ENCODE peak calls at places on chromosome 5, in ten cellular contexts. K is transverse colon, G is omental fat pad, S is GM13977, D is hepatocyte, A is GM10248, U is endothelial cell, P is ovary, Q is astrocyte of the cerebellum, Z is H1. N is an unnamed sample.

GRCh38 chr5:169431386-169431785 is 130.4 kb upstream of the SLIT3 start:
- DNase-seq in K (no peak), G (no peak), S (no peak), D (no peak), A (no peak), U (no peak), P (no peak), Q (no peak), Z (no peak), N (no peak)

GRCh38 chr5:9765421-9765820 is 135.3 kb upstream of the TAS2R1 start:
- DNase-seq in K (no peak), G (no peak), S (no peak), D (no peak), A (no peak), U (no peak), P (no peak), Q (no peak), Z (no peak), N (no peak)

GRCh38 chr5:99032234-99033013 is 103.6 kb upstream of the CHD1 start:
- DNase-seq in K (peak), G (no peak), S (peak), D (peak), A (peak), U (peak), P (peak), Q (peak), Z (no peak), N (peak)

GRCh38 chr5:38636626-38637025 is 80.2 kb upstream of the LIFR start:
- DNase-seq in K (no peak), G (no peak), S (no peak), D (peak), A (no peak), U (no peak), P (no peak), Q (no peak), Z (no peak), N (no peak)

GRCh38 chr5:126477681-126478117 is 54.5 kb downstream of the GRAMD2B start:
- DNase-seq in K (no peak), G (no peak), S (no peak), D (no peak), A (no peak), U (no peak), P (no peak), Q (peak), Z (no peak), N (no peak)

GRCh38 chr5:65625743-65626142 is 916 bp downstream of the SHLD3 start:
- DNase-seq in K (no peak), G (no peak), S (no peak), D (no peak), A (no peak), U (no peak), P (no peak), Q (no peak), Z (no peak), N (no peak)

GRCh38 chr5:53416144-53416730 is 64.2 kb upstream of the FST start:
- DNase-seq in K (no peak), G (no peak), S (no peak), D (no peak), A (no peak), U (no peak), P (no peak), Q (no peak), Z (no peak), N (no peak)

GRCh38 chr5:172209714-172210113 is 15.7 kb downstream of the EFCAB9 start:
- DNase-seq in K (no peak), G (no peak), S (no peak), D (no peak), A (no peak), U (no peak), P (no peak), Q (no peak), Z (no peak), N (no peak)

GRCh38 chr5:104179057-104179456 is 616.5 kb upstream of the NUDT12 start:
- DNase-seq in K (peak), G (no peak), S (peak), D (peak), A (peak), U (peak), P (no peak), Q (peak), Z (peak), N (peak)

GRCh38 chr5:3343211-3343610 is 252.4 kb upstream of the IRX1 start:
- DNase-seq in K (no peak), G (no peak), S (no peak), D (no peak), A (no peak), U (no peak), P (no peak), Q (no peak), Z (no peak), N (no peak)

GRCh38 chr5:54651482-54652076 is 134.0 kb downstream of the SNX18 start:
- DNase-seq in K (peak), G (peak), S (no peak), D (peak), A (no peak), U (no peak), P (peak), Q (no peak), Z (no peak), N (no peak)

GRCh38 chr5:166909040-166909439 is 1382.4 kb upstream of the WWC1 start:
- DNase-seq in K (no peak), G (no peak), S (no peak), D (peak), A (no peak), U (no peak), P (no peak), Q (peak), Z (no peak), N (no peak)

GRCh38 chr5:58452566-58453258 is 7.2 kb downstream of the PLK2 start:
- DNase-seq in K (no peak), G (no peak), S (no peak), D (no peak), A (no peak), U (no peak), P (no peak), Q (no peak), Z (no peak), N (no peak)

GRCh38 chr5:10138385-10139057 is 111.2 kb downstream of the ATPSCKMT start:
- DNase-seq in K (no peak), G (no peak), S (no peak), D (no peak), A (no peak), U (no peak), P (no peak), Q (no peak), Z (no peak), N (no peak)

GRCh38 chr5:109676920-109677319 is 12.8 kb upstream of the MAN2A1 start:
- DNase-seq in K (no peak), G (no peak), S (no peak), D (no peak), A (no peak), U (no peak), P (no peak), Q (no peak), Z (no peak), N (no peak)

GRCh38 chr5:75306746-75307145 is 30.3 kb upstream of the HMGCR start:
- DNase-seq in K (no peak), G (no peak), S (no peak), D (no peak), A (no peak), U (no peak), P (no peak), Q (no peak), Z (no peak), N (no peak)

GRCh38 chr5:173742432-173742816 is 126.0 kb upstream of the BOD1 start:
- DNase-seq in K (no peak), G (no peak), S (peak), D (no peak), A (peak), U (no peak), P (no peak), Q (no peak), Z (no peak), N (peak)

GRCh38 chr5:17343675-17344074 is 126.2 kb downstream of the BASP1 start:
- DNase-seq in K (no peak), G (no peak), S (peak), D (peak), A (peak), U (no peak), P (no peak), Q (peak), Z (no peak), N (no peak)

GRCh38 chr5:154309361-154309725 is 118.8 kb downstream of the GALNT10 start:
- DNase-seq in K (no peak), G (no peak), S (no peak), D (no peak), A (no peak), U (no peak), P (no peak), Q (no peak), Z (no peak), N (no peak)

GRCh38 chr5:1548702-1549523 is 25.2 kb upstream of the LPCAT1 start:
- DNase-seq in K (no peak), G (no peak), S (no peak), D (no peak), A (peak), U (no peak), P (no peak), Q (no peak), Z (peak), N (no peak)

GRCh38 chr5:107499237-107499636 is 171.5 kb downstream of the EFNA5 start:
- DNase-seq in K (no peak), G (no peak), S (no peak), D (no peak), A (no peak), U (no peak), P (no peak), Q (no peak), Z (no peak), N (no peak)

GRCh38 chr5:56270058-56270457 is 36.9 kb upstream of the ANKRD55 start:
- DNase-seq in K (no peak), G (no peak), S (no peak), D (no peak), A (no peak), U (no peak), P (no peak), Q (no peak), Z (no peak), N (no peak)

GRCh38 chr5:1521054-1521453 is 2.7 kb downstream of the LPCAT1 start:
- DNase-seq in K (peak), G (no peak), S (no peak), D (no peak), A (no peak), U (no peak), P (no peak), Q (no peak), Z (peak), N (no peak)

GRCh38 chr5:41748631-41749030 is 121.6 kb downstream of the OXCT1 start:
- DNase-seq in K (no peak), G (no peak), S (peak), D (no peak), A (peak), U (no peak), P (no peak), Q (no peak), Z (no peak), N (peak)

GRCh38 chr5:4676934-4677333 is 463.2 kb upstream of the ADAMTS16 start:
- DNase-seq in K (no peak), G (no peak), S (no peak), D (no peak), A (no peak), U (no peak), P (no peak), Q (peak), Z (no peak), N (no peak)

GRCh38 chr5:122221857-122222256 is 90.2 kb upstream of the SNCAIP start:
- DNase-seq in K (no peak), G (no peak), S (no peak), D (no peak), A (no peak), U (no peak), P (no peak), Q (no peak), Z (no peak), N (no peak)
- TF ChIP-seq CTCF in K (no peak), G (no peak), S (no peak), D (no peak), A (no peak), U (no peak), P (no peak), Q (no peak), Z (peak), N (no peak)

GRCh38 chr5:150075806-150076205 is 10.5 kb downstream of the CSF1R start:
- DNase-seq in K (no peak), G (no peak), S (no peak), D (no peak), A (no peak), U (no peak), P (no peak), Q (no peak), Z (peak), N (no peak)
- TF ChIP-seq CTCF in K (no peak), G (no peak), S (peak), D (no peak), A (no peak), U (no peak), P (no peak), Q (peak), Z (peak), N (no peak)

DNA sequence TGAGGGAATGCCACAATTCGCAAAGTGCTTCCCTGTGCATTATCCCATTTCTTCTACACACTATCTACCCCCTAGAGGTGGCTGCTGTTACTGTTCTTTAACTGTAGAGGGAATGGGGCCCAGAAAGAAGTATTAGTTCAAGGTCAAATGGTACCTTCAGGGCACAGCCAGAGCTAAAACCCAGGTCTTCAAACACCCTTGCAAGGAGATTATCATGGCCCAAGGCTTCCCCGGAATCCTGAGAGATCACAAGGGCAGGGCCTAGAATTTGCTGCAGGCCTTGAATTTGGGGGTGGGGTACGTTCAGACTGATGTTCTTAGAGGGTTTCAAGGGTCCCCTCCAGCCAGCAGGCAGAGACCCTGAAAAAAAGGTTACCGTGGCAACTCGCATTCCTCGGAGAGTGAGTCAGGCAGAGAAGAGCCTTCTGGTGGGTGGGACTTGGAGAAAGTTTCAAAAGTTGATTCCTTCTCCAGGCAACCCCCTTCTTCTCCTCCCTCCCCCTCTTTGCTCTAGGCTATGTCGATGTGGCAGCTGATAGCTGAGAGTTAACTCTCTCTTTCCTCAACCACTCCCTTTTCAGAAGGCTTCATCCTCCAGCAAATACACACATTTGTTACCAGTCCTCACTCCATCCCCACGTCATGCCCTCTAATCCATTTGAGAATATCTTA is 1.9 kb downstream of the SPARC start:
- DNase-seq in K (peak), G (peak), S (no peak), D (peak), A (no peak), U (peak), P (peak), Q (peak), Z (peak), N (no peak)
- TF ChIP-seq CTCF in K (peak), G (no peak), S (peak), D (peak), A (no peak), U (peak), P (no peak), Q (peak), Z (peak), N (no peak)

GRCh38 chr5:60740322-60740721 is 40.4 kb upstream of the DEPDC1B start:
- DNase-seq in K (no peak), G (no peak), S (no peak), D (no peak), A (no peak), U (no peak), P (no peak), Q (no peak), Z (no peak), N (no peak)
- TF ChIP-seq CTCF in K (no peak), G (no peak), S (no peak), D (no peak), A (no peak), U (no peak), P (no peak), Q (no peak), Z (no peak), N (no peak)

DNA sequence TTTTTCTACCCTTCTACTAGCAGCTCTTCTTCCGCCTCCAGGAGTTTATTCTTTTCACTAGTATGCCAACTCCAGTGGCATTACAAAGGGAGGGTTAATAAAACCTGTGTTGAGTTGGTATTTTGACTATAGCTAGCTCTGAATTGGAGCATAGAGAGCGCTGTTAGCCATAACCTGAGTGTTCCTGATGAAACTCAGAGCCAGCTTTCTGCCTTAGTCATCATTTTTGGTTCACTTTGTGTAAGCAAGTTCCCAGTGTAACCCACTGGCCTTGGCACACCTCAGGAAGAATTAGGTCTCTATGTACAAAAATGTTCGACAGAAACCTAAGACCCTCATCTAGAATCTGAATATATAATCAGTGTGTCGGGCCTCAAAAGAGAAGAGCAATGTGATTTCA is 238.9 kb downstream of the NR3C1 start:
- DNase-seq in K (no peak), G (no peak), S (no peak), D (no peak), A (no peak), U (no peak), P (no peak), Q (no peak), Z (no peak), N (no peak)
- TF ChIP-seq CTCF in K (no peak), G (no peak), S (no peak), D (no peak), A (no peak), U (no peak), P (no peak), Q (no peak), Z (no peak), N (no peak)

DNA sequence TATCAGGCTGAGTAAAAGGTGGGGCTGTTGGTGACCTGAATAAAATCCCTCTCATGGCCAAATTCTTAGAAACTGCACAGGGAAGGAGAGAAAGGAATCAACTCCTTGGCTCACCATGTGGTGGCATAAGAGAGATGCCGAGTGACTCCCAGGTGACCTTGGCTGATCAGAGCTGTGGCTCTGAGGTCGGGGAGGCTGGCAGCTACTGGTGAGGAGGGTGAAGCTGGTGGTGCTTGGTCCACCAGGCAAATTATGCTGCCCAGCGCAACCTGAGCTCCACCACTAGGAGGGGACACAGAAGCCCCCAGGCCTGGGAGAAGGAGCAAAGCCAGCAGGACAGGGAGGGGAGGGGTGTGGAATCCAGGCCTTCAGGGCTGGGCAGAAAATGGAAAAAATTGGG is 111.2 kb upstream of the IL12B start:
- DNase-seq in K (no peak), G (no peak), S (no peak), D (peak), A (no peak), U (peak), P (no peak), Q (no peak), Z (peak), N (no peak)
- TF ChIP-seq CTCF in K (no peak), G (no peak), S (peak), D (no peak), A (no peak), U (peak), P (no peak), Q (no peak), Z (peak), N (no peak)

GRCh38 chr5:122300374-122300773 is 11.7 kb upstream of the SNCAIP start:
- DNase-seq in K (no peak), G (no peak), S (no peak), D (no peak), A (no peak), U (no peak), P (no peak), Q (no peak), Z (no peak), N (no peak)

GRCh38 chr5:122291000-122291592 is 20.9 kb upstream of the SNCAIP start:
- DNase-seq in K (no peak), G (no peak), S (no peak), D (peak), A (no peak), U (no peak), P (no peak), Q (peak), Z (no peak), N (no peak)

GRCh38 chr5:122292357-122292756 is 19.7 kb upstream of the SNCAIP start:
- DNase-seq in K (no peak), G (no peak), S (no peak), D (no peak), A (no peak), U (no peak), P (no peak), Q (no peak), Z (no peak), N (no peak)

GRCh38 chr5:122297587-122298298 is 14.3 kb upstream of the SNCAIP start:
- DNase-seq in K (no peak), G (no peak), S (no peak), D (no peak), A (no peak), U (no peak), P (no peak), Q (no peak), Z (no peak), N (no peak)

DNA sequence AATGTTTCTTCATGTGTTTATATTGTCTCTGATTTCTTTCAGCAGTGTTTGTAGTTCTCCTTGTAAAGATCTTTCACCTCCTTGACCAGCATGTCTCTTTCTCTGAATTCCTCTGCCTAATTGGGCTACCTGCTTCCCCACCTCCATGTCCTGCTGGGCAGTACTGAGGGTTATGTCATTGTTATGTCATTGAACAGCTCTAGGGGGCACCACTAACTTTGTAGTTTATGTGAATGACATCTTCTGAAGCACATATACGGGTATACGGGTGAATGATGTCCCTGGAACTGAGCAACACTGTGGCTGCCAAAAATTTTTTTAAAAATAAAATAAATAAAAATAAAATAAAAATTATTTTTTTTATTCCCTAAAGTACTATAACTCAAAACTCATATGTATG is 16.9 kb upstream of the SNCAIP start:
- DNase-seq in K (no peak), G (no peak), S (no peak), D (no peak), A (no peak), U (peak), P (no peak), Q (no peak), Z (no peak), N (no peak)
- TF ChIP-seq CTCF in K (peak), G (no peak), S (peak), D (no peak), A (peak), U (no peak), P (no peak), Q (no peak), Z (peak), N (no peak)

DNA sequence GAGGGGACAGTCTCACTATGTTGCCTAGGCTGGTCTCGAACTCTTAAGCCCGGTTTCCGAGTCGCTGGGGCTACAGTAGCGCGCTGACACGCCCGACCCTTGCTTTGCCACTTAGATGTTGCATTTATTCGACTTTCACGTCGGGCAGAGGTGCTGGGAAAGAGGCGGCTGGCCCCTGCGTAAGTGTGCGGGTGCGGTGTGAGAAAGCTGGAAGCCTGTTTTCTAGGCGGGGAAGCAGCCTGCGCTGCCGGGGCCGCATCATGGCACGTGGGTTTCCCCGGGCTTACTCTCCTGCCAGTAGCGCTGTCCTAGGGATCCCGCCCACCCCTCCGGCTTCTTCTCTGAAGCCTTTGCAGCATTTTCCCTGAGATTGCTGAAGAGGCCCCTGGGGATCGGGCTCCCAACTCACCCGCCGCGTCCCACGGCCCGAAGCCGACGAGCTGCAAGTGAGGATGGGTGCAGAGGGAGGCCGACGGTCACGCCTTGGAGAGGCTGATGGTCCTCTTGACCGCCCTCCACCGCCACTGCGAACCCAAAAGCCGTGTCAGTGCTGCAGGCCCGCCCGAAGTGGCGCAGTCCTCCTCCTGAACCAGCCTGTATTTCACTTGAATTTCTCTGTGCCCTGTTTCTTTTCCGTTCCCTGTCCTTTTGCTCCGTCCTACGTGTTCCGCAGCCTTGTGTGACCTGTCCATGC is 5.8 kb upstream of the TRIM41 start:
- DNase-seq in K (peak), G (no peak), S (no peak), D (peak), A (no peak), U (peak), P (peak), Q (no peak), Z (peak), N (peak)
- TF ChIP-seq CTCF in K (no peak), G (no peak), S (peak), D (peak), A (no peak), U (no peak), P (no peak), Q (peak), Z (peak), N (peak)

N was measured in activated CD8-positive, alpha-beta T cell treated with anti-CD3 and anti-CD28 coated beads for 36 hours.